ENCODE peak calls at places on chromosomes 16 and 17, in eight cellular contexts. Z is cardiac fibroblast, R is fibroblast of the aortic adventitia, G is tibial nerve, W is AG09319, P is nephron progenitor cell, T is mammary epithelial cell, S is uterus. H is an unnamed sample.

GRCh38 chr17:66427134-66427533 is 124.7 kb downstream of the PRKCA start:
- DNase-seq in W (no peak), Z (no peak), P (no peak), S (no peak), T (no peak), R (no peak), G (no peak), H (no peak)

GRCh38 chr16:69307091-69307490 is 4.1 kb upstream of the VPS4A start:
- DNase-seq in T (no peak), P (no peak), Z (no peak), R (no peak), G (no peak), W (no peak), S (no peak), H (no peak)

GRCh38 chr16:77944631-77945030 is 77.7 kb upstream of the CLEC3A start:
- DNase-seq in G (no peak), W (no peak), S (no peak), R (no peak), T (no peak), Z (no peak), P (no peak), H (no peak)

GRCh38 chr16:69501956-69502457 is 63.8 kb upstream of the NFAT5 start:
- DNase-seq in S (no peak), Z (no peak), G (no peak), P (no peak), W (no peak), R (peak; percentile 25), T (no peak), H (no peak)

GRCh38 chr16:71384073-71384724 is 25.7 kb downstream of the CALB2 start:
- DNase-seq in S (no peak), G (no peak), T (no peak), R (no peak), W (no peak), P (no peak), Z (no peak), H (no peak)

GRCh38 chr17:75277664-75278071 is 6.6 kb upstream of the MIF4GD start:
- DNase-seq in R (peak; percentile 74), T (no peak), Z (peak; percentile 56), P (no peak), S (no peak), W (peak; percentile 69), G (no peak), H (peak; percentile 68)

GRCh38 chr17:80246266-80246681 is 14.4 kb upstream of the RNF213 start:
- DNase-seq in W (no peak), R (no peak), G (no peak), T (no peak), S (no peak), P (no peak), Z (no peak), H (no peak)

GRCh38 chr17:79192503-79193500 is 118.2 kb downstream of the ENGASE start:
- DNase-seq in P (peak; percentile 96), T (peak; percentile 16), G (no peak), R (peak; percentile 21), Z (peak; percentile 41), S (no peak), W (no peak), H (peak; percentile 7)

GRCh38 chr16:11064202-11064540 is 119.8 kb downstream of the CLEC16A start:
- DNase-seq in Z (no peak), S (no peak), W (no peak), T (no peak), G (no peak), P (no peak), R (no peak), H (no peak)

GRCh38 chr17:60293580-60294335 is 98.2 kb downstream of the USP32 start:
- DNase-seq in G (no peak), W (no peak), T (no peak), S (no peak), P (no peak), R (no peak), Z (no peak), H (no peak)

GRCh38 chr16:11256657-11257130 is 690 bp upstream of the SOCS1 start:
- DNase-seq in W (no peak), R (peak; percentile 39), T (peak; percentile 60), P (peak; percentile 69), S (peak; percentile 68), G (peak; percentile 47), Z (peak; percentile 54), H (peak; percentile 30)

GRCh38 chr17:70629902-70630301 is 460.6 kb downstream of the KCNJ2 start:
- DNase-seq in P (no peak), S (no peak), R (peak; percentile 17), T (no peak), G (no peak), W (no peak), Z (peak; percentile 6), H (no peak)

GRCh38 chr17:69609495-69610315 is 195.2 kb downstream of the MAP2K6 start:
- DNase-seq in S (no peak), R (peak; percentile 61), G (no peak), P (peak; percentile 8), T (peak; percentile 28), W (no peak), Z (peak; percentile 42), H (peak; percentile 38)

GRCh38 chr17:75205793-75206163 is 299 bp downstream of the NUP85 start:
- DNase-seq in Z (no peak), S (no peak), G (no peak), P (no peak), W (no peak), R (no peak), T (no peak), H (no peak)

GRCh38 chr16:80511824-80512223 is 29.0 kb upstream of the DYNLRB2 start:
- DNase-seq in P (no peak), T (no peak), R (no peak), G (no peak), W (no peak), Z (no peak), S (no peak), H (no peak)

GRCh38 chr16:49754495-49755290 is 101.2 kb downstream of the ZNF423 start:
- DNase-seq in P (no peak), T (no peak), Z (peak; percentile 59), R (peak; percentile 52), S (no peak), W (peak; percentile 0), G (no peak), H (no peak)

GRCh38 chr16:49748322-49748721 is 107.6 kb downstream of the ZNF423 start:
- DNase-seq in T (no peak), S (peak; percentile 73), W (no peak), P (no peak), Z (peak; percentile 64), G (peak; percentile 40), R (peak; percentile 53), H (no peak)

GRCh38 chr16:49749816-49750215 is 106.1 kb downstream of the ZNF423 start:
- DNase-seq in P (no peak), T (no peak), W (no peak), G (no peak), S (no peak), Z (no peak), R (no peak), H (no peak)

GRCh38 chr16:49747654-49748053 is 108.3 kb downstream of the ZNF423 start:
- DNase-seq in Z (no peak), G (no peak), S (no peak), R (no peak), W (no peak), P (no peak), T (no peak), H (no peak)

GRCh38 chr16:49750341-49751011 is 105.4 kb downstream of the ZNF423 start:
- DNase-seq in S (no peak), G (no peak), P (no peak), W (no peak), T (no peak), R (peak; percentile 28), Z (peak; percentile 38), H (no peak)
- TF ChIP-seq CTCF in S (no peak), G (no peak), P (no peak), W (no peak), T (no peak), R (no peak), Z (no peak), H (no peak)

DNA sequence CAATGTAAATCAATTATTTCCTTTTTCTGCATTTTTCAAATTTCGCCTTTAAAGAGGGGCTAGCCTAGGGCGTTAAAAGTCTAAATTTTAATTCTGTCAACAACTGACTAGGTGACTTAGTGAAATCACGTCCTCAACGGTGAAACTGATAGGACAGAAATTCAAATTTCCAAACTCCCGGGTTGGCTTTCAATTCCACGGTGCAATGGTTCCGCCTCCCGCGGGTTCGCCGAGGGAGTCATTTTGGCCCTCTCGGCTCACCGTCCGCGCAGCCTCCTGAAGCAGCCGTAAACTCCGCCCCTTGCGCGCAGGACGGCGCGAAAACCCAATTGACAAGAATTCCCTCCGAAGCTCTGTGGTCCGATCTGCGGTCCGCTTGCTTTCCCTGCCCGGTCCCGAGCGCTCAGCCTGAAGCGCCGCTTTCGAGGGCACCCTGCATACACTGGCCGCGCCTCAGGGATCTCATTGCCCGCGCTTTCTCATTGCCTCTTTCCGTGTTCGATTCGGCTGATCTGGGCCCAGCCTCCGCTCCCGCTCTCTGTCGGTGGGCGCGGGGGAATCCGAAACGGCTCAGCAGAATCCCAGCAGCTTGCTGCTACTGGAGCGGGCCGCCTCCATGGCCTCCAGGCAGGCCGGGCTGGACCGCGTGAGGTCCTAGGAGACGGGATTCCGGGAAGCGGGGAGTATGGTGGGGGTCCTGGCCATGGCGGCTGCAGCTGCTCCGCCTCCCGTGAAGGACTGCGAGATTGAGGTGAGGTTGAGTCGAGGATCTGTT is at the start of gene ATAD5:
- DNase-seq in S (peak; percentile 90), G (peak; percentile 78), T (peak; percentile 88), W (peak; percentile 68), R (peak; percentile 92), Z (peak; percentile 93), P (peak; percentile 86), H (peak; percentile 90)
- TF ChIP-seq CTCF in S (no peak), G (no peak), T (no peak), W (no peak), R (no peak), Z (no peak), P (no peak), H (no peak)

GRCh38 chr16:83717308-83717707 is 90.5 kb upstream of the HSBP1 start:
- DNase-seq in P (no peak), W (no peak), S (no peak), R (no peak), T (no peak), G (no peak), Z (no peak), H (no peak)
- TF ChIP-seq CTCF in P (no peak), W (no peak), S (no peak), R (no peak), T (peak; percentile 6), G (no peak), Z (no peak), H (no peak)

GRCh38 chr16:89507219-89507833 is 877 bp upstream of the SPG7 start:
- DNase-seq in T (no peak), G (no peak), R (no peak), Z (peak; percentile 18), P (no peak), W (no peak), S (no peak), H (no peak)

GRCh38 chr16:89506791-89507191 is 1.4 kb upstream of the SPG7 start:
- DNase-seq in P (no peak), S (no peak), Z (no peak), R (no peak), T (no peak), G (no peak), W (no peak), H (no peak)

GRCh38 chr16:89506113-89506504 is 2.1 kb upstream of the SPG7 start:
- DNase-seq in T (no peak), P (no peak), S (no peak), G (no peak), R (peak; percentile 30), Z (peak; percentile 73), W (no peak), H (no peak)

GRCh38 chr16:89510526-89510925 is 2.3 kb downstream of the SPG7 start:
- DNase-seq in W (no peak), S (no peak), P (no peak), T (no peak), Z (no peak), G (no peak), R (no peak), H (no peak)

GRCh38 chr16:89507834-89508590 is at the start of gene SPG7:
- DNase-seq in P (peak; percentile 91), S (peak; percentile 89), Z (peak; percentile 90), G (peak; percentile 77), R (peak; percentile 80), W (peak; percentile 66), T (peak; percentile 82), H (peak; percentile 69)
- TF ChIP-seq CTCF in P (no peak), S (peak; percentile 15), Z (no peak), G (no peak), R (no peak), W (no peak), T (no peak), H (no peak)

H was measured in HFFc6.